ENCODE peak calls at places on chromosomes 4 and X, in five cellular contexts. O is stimulated activated CD4-positive, alpha-beta T cell treated with anti-CD3 and anti-CD28 coated beads, Interleukin-12 subunit alpha, Interleukin-12 subunit beta, amount 100 ng/mL, for 4 hours; T is kidney glomerular epithelial cell; V is pancreas; D is left ventricle myocardium superior. Y is an unnamed sample.

GRCh38 chr4:65976287-65976686 is 306.0 kb upstream of the EPHA5 start:
- DNase-seq in O (no peak), T (no peak), V (no peak), D (no peak), Y (no peak)

GRCh38 chr4:155667538-155668511 is 1.2 kb downstream of the GUCY1A1 start:
- DNase-seq in O (peak; percentile 0), T (no peak), V (peak; percentile 77), D (peak; percentile 74), Y (no peak)

GRCh38 chrX:26851981-26852380 is 611.2 kb downstream of the PPP4R3C start:
- DNase-seq in O (no peak), T (no peak), V (no peak), D (no peak), Y (no peak)

GRCh38 chr4:3303840-3304715 is 11.3 kb downstream of the RGS12 start:
- DNase-seq in O (no peak), T (no peak), V (no peak), D (no peak), Y (no peak)

GRCh38 chrX:68462653-68463052 is 29.4 kb upstream of the OPHN1 start:
- DNase-seq in O (no peak), T (peak; percentile 14), V (no peak), D (no peak), Y (peak; percentile 42)

GRCh38 chrX:115344885-115345653 is 55.6 kb downstream of the LUZP4 start:
- DNase-seq in O (no peak), T (peak; percentile 82), V (peak; percentile 78), D (peak; percentile 80), Y (peak; percentile 57)

GRCh38 chr4:126466848-126467247 is 1152.1 kb downstream of the FAT4 start:
- DNase-seq in O (no peak), T (no peak), V (no peak), D (no peak), Y (no peak)

GRCh38 chrX:48715066-48715465 is 18.5 kb downstream of the SUV39H1 start:
- DNase-seq in O (no peak), T (no peak), V (no peak), D (no peak), Y (no peak)

GRCh38 chr4:14871676-14872430 is 130.4 kb upstream of the CPEB2 start:
- DNase-seq in O (no peak), T (no peak), V (peak; percentile 63), D (peak; percentile 39), Y (peak; percentile 35)

GRCh38 chrX:40035726-40036125 is 62.0 kb downstream of the BCOR start:
- DNase-seq in O (no peak), T (no peak), V (no peak), D (no peak), Y (no peak)

GRCh38 chr4:38610844-38611550 is 53.0 kb upstream of the KLF3 start:
- DNase-seq in O (no peak), T (no peak), V (no peak), D (peak; percentile 39), Y (no peak)

GRCh38 chr4:155809835-155810234 is 51.0 kb downstream of the GUCY1B1 start:
- DNase-seq in O (no peak), T (peak; percentile 81), V (no peak), D (no peak), Y (peak; percentile 88)

GRCh38 chrX:138794285-138794684 is 82.8 kb upstream of the FGF13 start:
- DNase-seq in O (no peak), T (no peak), V (no peak), D (no peak), Y (peak; percentile 20)

GRCh38 chr4:124423160-124423559 is 289.4 kb downstream of the ANKRD50 start:
- DNase-seq in O (no peak), T (no peak), V (no peak), D (no peak), Y (no peak)

GRCh38 chrX:149280011-149280410 is 225.1 kb downstream of the IDS start:
- DNase-seq in O (no peak), T (no peak), V (no peak), D (no peak), Y (no peak)

GRCh38 chr4:73221734-73222133 is 36.9 kb downstream of the ANKRD17 start:
- DNase-seq in O (no peak), T (no peak), V (no peak), D (no peak), Y (no peak)

GRCh38 chr4:158046345-158046744 is 126.5 kb downstream of the GASK1B start:
- DNase-seq in O (no peak), T (no peak), V (no peak), D (no peak), Y (no peak)

GRCh38 chrX:8374041-8374825 is 90.4 kb upstream of the VCX3B start:
- DNase-seq in O (no peak), T (peak; percentile 0), V (no peak), D (no peak), Y (no peak)

GRCh38 chr4:14888790-14889189 is 113.5 kb upstream of the CPEB2 start:
- DNase-seq in O (no peak), T (peak; percentile 66), V (no peak), D (no peak), Y (no peak)

GRCh38 chrX:108000751-108001150 is 18.6 kb upstream of the TEX13B start:
- DNase-seq in O (no peak), T (no peak), V (no peak), D (no peak), Y (no peak)

GRCh38 chr4:44771789-44772188 is 45.4 kb upstream of the GNPDA2 start:
- DNase-seq in O (no peak), T (no peak), V (no peak), D (no peak), Y (no peak)

GRCh38 chr4:83109480-83110221 is 4.9 kb downstream of the PLAC8 start:
- DNase-seq in O (peak; percentile 34), T (peak; percentile 53), V (peak; percentile 80), D (peak; percentile 60), Y (no peak)

GRCh38 chr4:122930877-122931276 is 8.5 kb upstream of the NUDT6 start:
- DNase-seq in O (no peak), T (peak; percentile 31), V (no peak), D (no peak), Y (no peak)

GRCh38 chr4:44446191-44446590 is 2.4 kb downstream of the KCTD8 start:
- DNase-seq in O (no peak), T (no peak), V (no peak), D (no peak), Y (no peak)

GRCh38 chrX:152405561-152405960 is 45.6 kb downstream of the GABRA3 start:
- DNase-seq in O (no peak), T (no peak), V (no peak), D (no peak), Y (no peak)